ENCODE peak calls at places on chromosomes 16 and 17, in six cellular contexts. J is CD8-positive, alpha-beta T cell; K is A549; V is heart left ventricle; S is transverse colon; Z is HFF-Myc. L is an unnamed sample.

GRCh38 chr17:19753661-19754463 is 5.8 kb upstream of the ALDH3A1 start:
- DNase-seq in V (no peak), J (no peak), S (peak), K (peak), Z (no peak), L (no peak)

GRCh38 chr16:75266738-75267630 is 15.6 kb upstream of the BCAR1 start:
- DNase-seq in K (no peak), S (no peak), Z (no peak), V (no peak), J (no peak), L (no peak)

GRCh38 chr17:45087496-45087975 is 26.4 kb downstream of the NMT1 start:
- DNase-seq in K (no peak), J (no peak), V (no peak), Z (no peak), S (peak), L (peak)

GRCh38 chr17:72191901-72192300 is 71.1 kb downstream of the SOX9 start:
- DNase-seq in J (no peak), S (no peak), V (peak), Z (no peak), K (no peak), L (no peak)

GRCh38 chr17:34633351-34633750 is 54.0 kb downstream of the TMEM132E start:
- DNase-seq in K (no peak), V (no peak), Z (no peak), S (no peak), J (no peak), L (no peak)

GRCh38 chr17:30299000-30299399 is 7.3 kb upstream of the BLMH start:
- DNase-seq in J (no peak), Z (no peak), S (no peak), V (no peak), K (no peak), L (no peak)

GRCh38 chr16:89575247-89576172 is at the start of gene CPNE7:
- DNase-seq in J (no peak), Z (no peak), K (peak), S (no peak), V (no peak), L (no peak)

GRCh38 chr17:77512062-77512946 is 371.5 kb downstream of the SEC14L1 start:
- DNase-seq in Z (no peak), V (no peak), S (no peak), K (no peak), J (no peak), L (no peak)

GRCh38 chr17:1153795-1154546 is 25.8 kb downstream of the ABR start:
- DNase-seq in S (peak), V (no peak), K (peak), Z (no peak), J (no peak), L (peak)

GRCh38 chr17:7836596-7837374 is 2.8 kb downstream of the KDM6B start:
- DNase-seq in S (peak), V (peak), Z (peak), K (peak), J (no peak), L (peak)

GRCh38 chr17:30173649-30174048 is 57.0 kb downstream of the NSRP1 start:
- DNase-seq in K (no peak), S (no peak), Z (no peak), V (no peak), J (no peak), L (no peak)

GRCh38 chr17:39224778-39225307 is 902 bp downstream of the STAC2 start:
- DNase-seq in K (no peak), J (no peak), V (no peak), Z (no peak), S (no peak), L (no peak)
- H3K4me3 ChIP-seq in K (no peak), J (peak), V (peak), Z (no peak), S (no peak), L (peak)

GRCh38 chr16:86410529-86410928 is 99.8 kb upstream of the FOXF1 start:
- DNase-seq in V (no peak), Z (no peak), K (no peak), J (no peak), S (no peak), L (no peak)

GRCh38 chr16:86410076-86410475 is 100.3 kb upstream of the FOXF1 start:
- DNase-seq in V (no peak), K (no peak), Z (no peak), J (no peak), S (no peak), L (no peak)

GRCh38 chr16:86408685-86409084 is 101.6 kb upstream of the FOXF1 start:
- DNase-seq in Z (no peak), J (no peak), K (no peak), S (no peak), V (no peak), L (no peak)

GRCh38 chr16:86414991-86415740 is 95.2 kb upstream of the FOXF1 start:
- DNase-seq in J (no peak), V (peak), S (no peak), K (no peak), Z (no peak), L (no peak)

GRCh38 chr16:86411878-86412277 is 98.4 kb upstream of the FOXF1 start:
- DNase-seq in Z (no peak), S (no peak), K (no peak), J (no peak), V (no peak), L (no peak)
- H3K4me3 ChIP-seq in Z (no peak), S (no peak), K (no peak), J (no peak), V (no peak), L (no peak)

GRCh38 chr16:965487-965886 is 5.3 kb downstream of the LMF1 start:
- DNase-seq in S (no peak), K (no peak), J (no peak), Z (no peak), V (no peak), L (no peak)

GRCh38 chr16:963913-964695 is 6.7 kb downstream of the LMF1 start:
- DNase-seq in J (no peak), S (peak), Z (no peak), V (no peak), K (no peak), L (no peak)

GRCh38 chr16:964696-965395 is 5.9 kb downstream of the LMF1 start:
- DNase-seq in Z (no peak), K (no peak), V (no peak), S (peak), J (peak), L (no peak)

GRCh38 chr16:962366-962765 is 8.4 kb downstream of the LMF1 start:
- DNase-seq in S (no peak), J (no peak), Z (no peak), V (no peak), K (no peak), L (no peak)

DNA sequence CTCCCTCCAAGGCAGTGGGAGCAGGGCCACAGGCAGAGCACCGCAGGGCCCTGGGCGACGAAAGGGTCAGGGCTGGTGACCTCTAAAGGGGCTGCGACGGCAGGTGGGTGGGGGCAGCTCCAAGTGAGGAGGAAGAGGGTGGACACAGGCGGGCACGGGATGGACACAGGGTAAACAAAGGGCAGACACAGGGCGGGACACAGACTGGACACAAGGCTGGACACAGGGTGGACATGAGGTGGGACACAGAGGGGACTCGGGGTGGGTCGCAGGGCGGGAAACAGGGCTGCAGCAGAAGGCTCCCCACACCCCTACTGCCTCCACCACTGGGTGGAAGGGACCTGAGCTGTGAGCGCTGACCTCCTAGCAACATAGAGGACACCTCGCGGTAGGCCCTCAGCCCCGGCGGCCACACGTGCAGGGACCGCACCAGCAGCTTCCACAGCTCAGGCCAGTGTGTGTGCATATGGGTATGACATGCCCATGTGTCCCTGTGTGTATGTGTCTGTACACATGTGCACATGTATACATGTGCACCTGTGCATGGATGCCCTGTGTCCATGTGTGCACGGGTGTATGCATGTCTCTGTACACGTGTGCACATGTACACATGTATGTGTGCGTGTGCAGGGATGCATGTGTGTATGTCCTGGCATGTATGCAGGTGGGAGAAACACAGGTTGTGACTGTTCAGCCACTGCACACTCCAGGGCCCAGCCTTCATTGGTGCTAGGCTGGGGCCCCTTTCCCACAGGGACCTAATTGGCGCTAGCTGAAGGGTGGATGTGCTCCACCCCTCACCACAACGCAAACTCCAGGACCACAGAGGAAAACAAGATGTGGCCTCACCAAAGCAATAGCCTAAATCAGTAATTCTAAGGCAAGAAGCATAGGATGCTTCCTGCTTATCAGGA is 7.6 kb downstream of the LMF1 start:
- DNase-seq in V (no peak), Z (no peak), J (no peak), S (no peak), K (no peak), L (no peak)
- H3K4me3 ChIP-seq in V (no peak), Z (no peak), J (no peak), S (no peak), K (no peak), L (no peak)

GRCh38 chr16:81238296-81239011 is at the start of gene BCO1:
- DNase-seq in J (no peak), S (peak), V (no peak), Z (no peak), K (peak), L (peak)

GRCh38 chr16:81239722-81240121 is 1.2 kb downstream of the BCO1 start:
- DNase-seq in S (no peak), J (no peak), K (no peak), V (no peak), Z (no peak), L (no peak)

GRCh38 chr16:81237942-81238295 is 570 bp upstream of the BCO1 start:
- DNase-seq in V (no peak), K (no peak), J (no peak), Z (no peak), S (no peak), L (no peak)

GRCh38 chr16:81241706-81242105 is 3.2 kb downstream of the BCO1 start:
- DNase-seq in V (no peak), S (no peak), K (no peak), J (no peak), Z (no peak), L (no peak)

GRCh38 chr16:81237282-81237681 is 1.2 kb upstream of the BCO1 start:
- DNase-seq in V (peak), Z (no peak), S (peak), J (no peak), K (no peak), L (peak)
- H3K4me3 ChIP-seq in V (no peak), Z (no peak), S (no peak), J (no peak), K (no peak), L (no peak)

DNA sequence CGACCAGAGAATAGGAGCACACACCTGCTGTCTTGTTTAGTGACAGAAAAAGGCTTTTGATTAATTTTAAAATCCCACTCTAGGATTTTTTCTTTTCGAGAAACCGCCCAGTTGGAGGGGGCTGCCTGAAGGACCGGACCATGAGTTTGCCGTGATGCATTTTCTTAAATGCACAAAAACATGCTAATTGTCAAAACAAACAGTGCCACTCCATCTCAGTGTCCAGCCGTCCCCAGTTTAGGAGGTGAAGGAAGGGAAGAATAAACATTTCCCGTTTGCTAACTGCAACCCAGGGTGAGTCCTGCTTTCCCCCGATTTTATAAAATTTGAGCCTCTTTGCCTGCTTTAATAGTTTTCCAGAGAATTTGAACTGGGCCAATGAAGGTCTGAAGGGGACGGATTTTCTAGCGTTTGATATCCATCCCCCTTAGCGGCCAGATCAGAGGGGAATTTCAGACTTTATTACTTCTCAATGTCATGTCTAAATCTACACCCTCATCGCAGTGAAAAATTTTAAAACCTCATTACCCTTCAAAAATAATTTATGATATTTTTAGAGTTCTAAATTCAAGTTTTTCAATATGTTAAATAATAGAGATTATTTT is 3.3 kb downstream of the FOXC2 start:
- DNase-seq in Z (no peak), V (no peak), J (no peak), K (no peak), S (no peak), L (no peak)
- H3K4me3 ChIP-seq in Z (peak), V (peak), J (no peak), K (no peak), S (no peak), L (peak)

L was measured in astrocyte of the cerebellum.